ENCODE peak calls at places on chromosomes 3 and 15, in six cellular contexts. C, E, P, U, A and F are unnamed samples. For H3K9me3, the result is how much of the 10 kb centered on the place peaks cover.

GRCh38 chr3:64380539-64380938 is 155.3 kb upstream of the PRICKLE2 start:
- DNase-seq in U (no peak), A (no peak), E (no peak), C (no peak), P (no peak), F (no peak)

GRCh38 chr3:183551930-183552329 is 3.6 kb downstream of the KLHL6 start:
- DNase-seq in E (no peak), C (no peak), U (no peak), A (no peak), P (no peak), F (no peak)

GRCh38 chr15:70729164-70729563 is 34.2 kb downstream of the UACA start:
- DNase-seq in P (no peak), E (no peak), A (no peak), C (no peak), U (no peak), F (no peak)

GRCh38 chr3:126418661-126419131 is 24.0 kb downstream of the CFAP100 start:
- DNase-seq in C (no peak), U (no peak), P (peak), A (no peak), E (no peak), F (no peak)

GRCh38 chr15:88745696-88746095 is 57.5 kb upstream of the ACAN start:
- DNase-seq in P (no peak), A (peak), U (no peak), C (no peak), E (no peak), F (no peak)

GRCh38 chr15:66163553-66163952 is 90.0 kb downstream of the MEGF11 start:
- DNase-seq in A (no peak), U (no peak), C (no peak), E (no peak), P (no peak), F (no peak)

GRCh38 chr15:45168286-45168685 is 19.5 kb downstream of the SHF start:
- DNase-seq in C (no peak), U (no peak), P (no peak), E (no peak), A (no peak), F (no peak)

GRCh38 chr3:161599702-161600101 is 103.1 kb downstream of the OTOL1 start:
- DNase-seq in E (peak), C (no peak), P (no peak), U (no peak), A (no peak), F (no peak)

GRCh38 chr3:63128380-63128779 is 149.7 kb upstream of the SYNPR start:
- DNase-seq in E (no peak), U (no peak), A (no peak), C (no peak), P (peak), F (no peak)

GRCh38 chr15:38455096-38455495 is 1.2 kb downstream of the FAM98B start:
- DNase-seq in A (peak), C (peak), E (no peak), P (no peak), U (no peak), F (no peak)

GRCh38 chr3:192655627-192656026 is 71.7 kb downstream of the FGF12 start:
- DNase-seq in C (no peak), U (no peak), A (no peak), E (no peak), P (no peak), F (no peak)

GRCh38 chr3:160184655-160185054 is 40.6 kb upstream of the C3orf80 start:
- DNase-seq in A (peak), E (no peak), U (no peak), P (no peak), C (no peak), F (no peak)

GRCh38 chr3:111668912-111669488 is 73.9 kb upstream of the ZBED2 start:
- DNase-seq in A (peak), U (no peak), C (peak), P (no peak), E (peak), F (no peak)

GRCh38 chr15:59532770-59533379 is 78.7 kb upstream of the GCNT3 start:
- DNase-seq in U (no peak), A (peak), P (peak), C (peak), E (peak), F (no peak)

GRCh38 chr3:78913711-78914110 is 854.1 kb downstream of the ROBO1 start:
- DNase-seq in U (no peak), C (no peak), P (no peak), E (peak), A (no peak), F (no peak)
- H3K27ac ChIP-seq in U (no peak), C (no peak), P (peak), E (no peak), A (no peak), F (no peak)

GRCh38 chr15:57500979-57501576 is 90.6 kb upstream of the MYZAP start:
- DNase-seq in C (peak), P (peak), U (no peak), E (no peak), A (no peak), F (no peak)
- H3K9me3 ChIP-seq in C (under half), P (under half), U (under half), E (under half), A (under half), F (under half)

GRCh38 chr3:169286214-169286613 is 377.3 kb downstream of the MECOM start:
- DNase-seq in P (no peak), E (no peak), C (no peak), U (no peak), A (no peak), F (no peak)
- H3K9ac ChIP-seq in P (no peak), E (no peak), C (no peak), U (no peak), A (no peak), F (no peak)

DNA sequence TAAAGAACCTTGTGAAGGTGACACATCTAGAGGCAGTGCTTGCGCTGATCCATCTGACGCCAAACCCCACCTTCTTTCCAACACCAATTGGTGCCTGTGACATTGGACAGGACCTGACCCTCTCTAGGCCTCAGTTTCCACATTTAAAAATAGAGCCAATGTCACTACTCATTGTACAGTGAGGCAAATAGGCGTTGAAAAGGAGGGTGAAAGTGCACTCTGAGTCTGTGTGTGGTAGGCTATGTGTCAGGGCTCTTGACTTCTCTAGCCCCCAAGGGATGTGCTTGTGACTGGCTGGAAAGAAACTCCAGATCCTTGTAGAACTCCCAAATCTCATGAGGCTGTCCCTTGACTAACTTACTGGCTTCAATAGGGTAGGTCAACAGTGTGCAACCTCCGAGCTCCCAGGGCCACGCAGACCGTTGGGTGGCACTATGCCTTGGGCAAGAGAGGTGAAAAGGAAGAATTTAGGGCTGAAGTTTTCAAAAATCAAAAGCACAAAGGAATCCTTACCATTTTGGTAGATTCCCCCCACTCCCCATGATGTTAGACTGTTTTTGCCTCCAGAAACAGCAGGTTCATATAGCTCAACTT is 723 bp upstream of the FAM219B start:
- DNase-seq in E (no peak), U (no peak), P (no peak), C (no peak), A (no peak), F (no peak)
- H3K27ac ChIP-seq in E (no peak), U (peak), P (no peak), C (peak), A (peak), F (peak)

GRCh38 chr3:18195836-18196235 is 229.3 kb downstream of the SATB1 start:
- DNase-seq in U (no peak), C (no peak), P (no peak), A (no peak), E (no peak), F (no peak)
- H3K9me3 ChIP-seq in U (under half), C (under half), P (half or more), A (under half), E (under half), F (under half)

DNA sequence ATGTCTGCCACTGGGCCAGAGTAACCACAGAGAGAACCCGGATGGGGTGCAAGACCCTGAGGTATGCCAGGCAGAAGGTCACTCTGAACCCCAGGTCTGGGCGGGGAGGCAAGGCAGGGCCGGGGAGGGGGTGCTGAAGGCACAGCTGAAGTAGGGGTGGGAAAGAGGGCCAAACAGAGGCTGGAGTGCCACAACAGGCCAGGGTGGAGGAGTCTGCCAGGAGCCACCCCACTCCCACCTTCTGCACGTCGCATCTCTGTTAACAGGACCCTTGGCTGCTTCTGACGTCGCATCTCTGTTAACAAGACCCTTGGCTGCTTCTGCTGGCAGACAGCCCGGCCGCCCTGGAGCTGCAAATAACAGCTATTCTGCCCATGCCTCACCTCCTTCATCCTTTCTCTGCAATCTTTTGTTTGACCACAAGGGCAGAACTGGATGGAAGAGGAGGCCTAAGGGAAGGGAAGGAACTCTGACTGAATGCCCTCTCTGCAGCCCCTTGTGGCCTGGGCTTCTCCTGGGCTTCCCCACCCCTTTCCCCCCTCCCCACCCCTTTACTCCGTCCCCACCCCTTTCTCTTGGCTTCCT is 20.6 kb upstream of the FBLN2 start:
- DNase-seq in P (peak), U (no peak), E (peak), C (no peak), A (no peak), F (no peak)
- H3K9ac ChIP-seq in P (no peak), U (no peak), E (no peak), C (no peak), A (no peak), F (no peak)

DNA sequence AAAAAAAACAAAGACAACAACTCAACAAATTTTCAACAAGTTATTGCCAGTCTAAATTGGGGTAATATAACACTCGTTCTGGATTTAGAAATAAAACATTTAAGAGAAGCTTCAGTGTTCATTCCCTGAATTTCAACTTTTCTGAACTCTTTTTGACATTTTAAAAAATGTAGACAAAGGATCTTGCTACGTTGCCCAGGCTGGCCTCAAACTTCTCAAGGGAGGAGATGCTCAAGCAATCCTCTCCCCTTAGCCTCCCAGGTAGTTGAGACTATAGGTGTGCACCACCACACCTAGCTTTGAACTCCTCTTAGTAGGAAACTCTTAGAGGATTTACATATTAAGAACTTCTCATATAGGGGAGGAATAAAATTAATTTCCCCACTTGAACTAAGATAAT is 91.9 kb downstream of the AKAP13 start:
- DNase-seq in U (no peak), A (no peak), P (no peak), E (no peak), C (no peak), F (no peak)
- H3K27ac ChIP-seq in U (no peak), A (no peak), P (no peak), E (no peak), C (no peak), F (no peak)

GRCh38 chr15:56234804-56235203 is 8.9 kb downstream of the RFX7 start:
- DNase-seq in C (no peak), A (no peak), P (no peak), E (no peak), U (no peak), F (no peak)
- H3K9me3 ChIP-seq in C (under half), A (under half), P (half or more), E (under half), U (half or more), F (under half)

GRCh38 chr3:194058189-194058571 is 77.8 kb upstream of the HES1 start:
- DNase-seq in P (peak), E (peak), U (no peak), A (peak), C (peak), F (no peak)
- H3K9ac ChIP-seq in P (no peak), E (no peak), U (no peak), A (no peak), C (peak), F (no peak)

DNA sequence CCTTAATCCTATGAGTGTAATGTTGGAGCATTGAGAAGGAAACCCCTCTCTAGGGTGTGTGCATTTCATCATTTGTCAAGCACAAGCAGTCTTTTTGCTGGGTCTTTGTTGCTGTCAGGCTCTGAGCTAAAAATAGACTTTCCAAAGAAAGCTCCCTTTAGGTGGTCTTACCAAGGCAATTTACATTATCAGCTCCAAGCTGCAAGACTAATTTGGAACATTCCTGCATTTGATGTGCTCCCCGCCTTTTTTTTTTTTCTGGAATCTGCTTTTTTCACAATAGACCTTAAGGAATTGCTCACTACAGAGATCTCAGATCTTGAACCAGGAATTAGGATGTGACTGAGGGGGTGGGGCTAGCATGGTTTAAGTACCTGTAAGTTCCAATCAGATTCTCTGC is 60.6 kb upstream of the STAC start:
- DNase-seq in E (peak), U (no peak), A (no peak), C (no peak), P (no peak), F (no peak)
- H3K27ac ChIP-seq in E (no peak), U (no peak), A (no peak), C (no peak), P (no peak), F (no peak)